ENCODE peak calls at places on chromosome 18, in six cellular contexts. M is sigmoid colon, H is AG04449, B is left ventricle myocardium inferior, P is osteoblast, R is HCT116. C is an unnamed sample.

GRCh38 chr18:41858761-41859555 is 96.1 kb upstream of the PIK3C3 start:
- DNase-seq in M (no peak), H (no peak), B (no peak), P (no peak), R (no peak), C (no peak)

GRCh38 chr18:75478996-75479870 is 51.7 kb upstream of the SMIM21 start:
- DNase-seq in M (no peak), H (no peak), B (no peak), P (no peak), R (peak), C (no peak)

GRCh38 chr18:51361130-51361860 is 163.8 kb upstream of the MEX3C start:
- DNase-seq in M (no peak), H (no peak), B (no peak), P (no peak), R (no peak), C (peak)

GRCh38 chr18:22228930-22229329 is 59.5 kb downstream of the GATA6 start:
- DNase-seq in M (no peak), H (no peak), B (no peak), P (no peak), R (no peak), C (no peak)

GRCh38 chr18:26506012-26506411 is 42.3 kb downstream of the KCTD1 start:
- DNase-seq in M (no peak), H (no peak), B (no peak), P (no peak), R (no peak), C (no peak)

GRCh38 chr18:9722691-9723090 is 14.6 kb downstream of the RAB31 start:
- DNase-seq in M (no peak), H (no peak), B (no peak), P (no peak), R (no peak), C (no peak)

GRCh38 chr18:13611058-13611615 is 115.2 kb downstream of the FAM210A start:
- DNase-seq in M (peak), H (no peak), B (peak), P (peak), R (no peak), C (no peak)

GRCh38 chr18:74709451-74709850 is 111.8 kb downstream of the ZNF407 start:
- DNase-seq in M (no peak), H (no peak), B (no peak), P (peak), R (no peak), C (no peak)

GRCh38 chr18:12361770-12362378 is 15.2 kb downstream of the AFG3L2 start:
- DNase-seq in M (no peak), H (no peak), B (peak), P (no peak), R (no peak), C (no peak)

GRCh38 chr18:70621710-70622109 is 332.9 kb downstream of the SOCS6 start:
- DNase-seq in M (no peak), H (no peak), B (no peak), P (no peak), R (no peak), C (no peak)

GRCh38 chr18:77000527-77000926 is 132.1 kb downstream of the MBP start:
- DNase-seq in M (peak), H (no peak), B (peak), P (no peak), R (no peak), C (no peak)

GRCh38 chr18:9902832-9903231 is 11.0 kb upstream of the VAPA start:
- DNase-seq in M (no peak), H (no peak), B (peak), P (no peak), R (no peak), C (no peak)

GRCh38 chr18:9638886-9639285 is 24.5 kb upstream of the PPP4R1 start:
- DNase-seq in M (no peak), H (no peak), B (no peak), P (no peak), R (no peak), C (no peak)

GRCh38 chr18:51666717-51667320 is 469.3 kb upstream of the MEX3C start:
- DNase-seq in M (peak), H (peak), B (peak), P (no peak), R (no peak), C (peak)

GRCh38 chr18:63646916-63647315 is 2.9 kb upstream of the SERPINB4 start:
- DNase-seq in M (no peak), H (no peak), B (no peak), P (no peak), R (no peak), C (no peak)

GRCh38 chr18:22166070-22166972 is 3.1 kb upstream of the GATA6 start:
- DNase-seq in M (no peak), H (no peak), B (peak), P (peak), R (no peak), C (no peak)

GRCh38 chr18:44758821-44759624 is 78.3 kb downstream of the SETBP1 start:
- DNase-seq in M (no peak), H (no peak), B (no peak), P (peak), R (no peak), C (no peak)

GRCh38 chr18:36942264-36942663 is 113.3 kb downstream of the KIAA1328 start:
- DNase-seq in M (no peak), H (peak), B (no peak), P (no peak), R (peak), C (peak)

GRCh38 chr18:75240433-75240832 is 29.8 kb downstream of the TSHZ1 start:
- DNase-seq in M (no peak), H (no peak), B (no peak), P (no peak), R (no peak), C (no peak)

GRCh38 chr18:74113711-74114110 is 33.9 kb downstream of the FBXO15 start:
- DNase-seq in M (no peak), H (no peak), B (no peak), P (no peak), R (no peak), C (no peak)

GRCh38 chr18:902179-902718 is 2.4 kb upstream of the ADCYAP1 start:
- DNase-seq in M (no peak), H (no peak), B (no peak), P (no peak), R (peak), C (no peak)

GRCh38 chr18:77108001-77108692 is 24.4 kb downstream of the MBP start:
- DNase-seq in M (peak), H (peak), B (no peak), P (peak), R (no peak), C (peak)

GRCh38 chr18:59994357-59994756 is 94.6 kb downstream of the PMAIP1 start:
- DNase-seq in M (no peak), H (no peak), B (no peak), P (no peak), R (peak), C (no peak)

GRCh38 chr18:28735731-28736130 is 558.8 kb upstream of the CDH2 start:
- DNase-seq in M (no peak), H (peak), B (no peak), P (no peak), R (no peak), C (peak)

GRCh38 chr18:59719533-59720325 is 22.5 kb upstream of the CCBE1 start:
- DNase-seq in M (no peak), H (peak), B (no peak), P (peak), R (no peak), C (no peak)

GRCh38 chr18:23235336-23235735 is 100.1 kb downstream of the CABLES1 start:
- DNase-seq in M (no peak), H (no peak), B (no peak), P (no peak), R (no peak), C (no peak)

GRCh38 chr18:70420151-70420898 is 131.5 kb downstream of the SOCS6 start:
- DNase-seq in M (no peak), H (no peak), B (no peak), P (no peak), R (no peak), C (no peak)

GRCh38 chr18:77030201-77030600 is 102.4 kb downstream of the MBP start:
- DNase-seq in M (no peak), H (no peak), B (no peak), P (peak), R (no peak), C (no peak)

GRCh38 chr18:77376043-77376732 is 126.5 kb downstream of the GALR1 start:
- DNase-seq in M (no peak), H (no peak), B (no peak), P (no peak), R (no peak), C (no peak)

GRCh38 chr18:35618289-35618688 is 36.7 kb downstream of the GALNT1 start:
- DNase-seq in M (no peak), H (no peak), B (no peak), P (no peak), R (no peak), C (no peak)

GRCh38 chr18:61334491-61334850 is 1.2 kb downstream of the CDH20 start:
- DNase-seq in M (no peak), H (no peak), B (no peak), P (no peak), R (no peak), C (no peak)

GRCh38 chr18:23377669-23378469 is 75.2 kb upstream of the RIOK3 start:
- DNase-seq in M (no peak), H (peak), B (no peak), P (peak), R (peak), C (peak)

GRCh38 chr18:5885337-5885736 is 10.0 kb downstream of the TMEM200C start:
- DNase-seq in M (no peak), H (no peak), B (no peak), P (no peak), R (no peak), C (no peak)

GRCh38 chr18:58213445-58213844 is 169.4 kb downstream of the NEDD4L start:
- DNase-seq in M (no peak), H (peak), B (no peak), P (peak), R (no peak), C (no peak)

GRCh38 chr18:21662591-21662990 is 42.0 kb downstream of the ABHD3 start:
- DNase-seq in M (no peak), H (no peak), B (no peak), P (no peak), R (no peak), C (no peak)

GRCh38 chr18:23226930-23227728 is 91.8 kb downstream of the CABLES1 start:
- DNase-seq in M (peak), H (no peak), B (peak), P (no peak), R (no peak), C (peak)

GRCh38 chr18:12828116-12829051 is 55.7 kb downstream of the PTPN2 start:
- DNase-seq in M (no peak), H (no peak), B (no peak), P (no peak), R (no peak), C (no peak)

GRCh38 chr18:77162580-77162979 is 30.0 kb upstream of the MBP start:
- DNase-seq in M (no peak), H (no peak), B (no peak), P (peak), R (no peak), C (no peak)

GRCh38 chr18:11148655-11149440 is 521 bp downstream of the PIEZO2 start:
- DNase-seq in M (no peak), H (no peak), B (no peak), P (peak), R (no peak), C (no peak)

GRCh38 chr18:11147371-11147860 is 2.0 kb downstream of the PIEZO2 start:
- DNase-seq in M (no peak), H (no peak), B (no peak), P (no peak), R (no peak), C (no peak)

GRCh38 chr18:11147962-11148654 is 1.3 kb downstream of the PIEZO2 start:
- DNase-seq in M (no peak), H (no peak), B (no peak), P (peak), R (no peak), C (no peak)

GRCh38 chr18:11150271-11150615 is 874 bp upstream of the PIEZO2 start:
- DNase-seq in M (no peak), H (no peak), B (no peak), P (no peak), R (no peak), C (no peak)

DNA sequence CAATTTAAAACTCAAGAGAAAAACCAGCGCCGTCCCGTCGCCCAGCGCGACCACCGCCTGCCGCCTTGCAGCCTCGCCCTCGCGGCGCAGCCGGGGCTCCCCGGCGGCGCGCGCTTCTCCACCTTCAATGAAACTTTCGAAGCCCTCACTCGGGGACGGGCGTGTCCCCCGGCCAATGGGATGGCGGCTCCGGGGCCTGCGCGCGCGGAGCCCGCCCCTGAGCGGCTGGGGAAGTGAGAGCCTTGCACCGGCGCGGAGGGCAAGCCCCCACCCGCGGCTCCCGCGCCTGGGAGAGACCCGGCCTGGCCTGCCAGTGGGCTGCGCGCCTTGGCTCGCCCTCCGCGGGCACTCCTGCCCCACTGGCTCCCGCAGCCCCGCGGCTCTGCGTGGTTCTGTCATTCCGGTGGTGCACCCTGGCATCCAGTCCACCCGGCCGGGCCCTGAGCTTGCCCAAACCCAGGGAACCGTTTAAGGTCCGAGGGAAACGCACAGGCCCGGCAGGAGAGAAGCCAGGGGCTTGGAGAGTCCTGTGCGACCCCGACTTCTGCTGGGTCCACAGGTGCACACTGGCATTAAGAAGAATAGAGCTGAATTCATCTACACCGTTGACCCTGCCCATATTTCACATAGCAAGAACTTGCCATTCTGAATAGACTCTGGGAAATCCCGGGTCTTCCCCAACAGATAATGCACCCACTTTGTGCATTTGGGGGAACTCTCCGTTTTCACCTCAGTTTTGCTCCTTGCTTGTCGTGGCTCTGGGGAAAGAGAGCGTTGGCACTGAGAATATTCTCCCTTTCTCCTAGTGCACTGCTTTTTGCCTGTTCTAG is at the start of gene PIEZO2:
- DNase-seq in M (peak), H (no peak), B (peak), P (peak), R (no peak), C (no peak)
- H3K4me3 ChIP-seq in M (peak), H (peak), B (peak), P (peak), R (no peak), C (peak)

GRCh38 chr18:32891130-32891529 is 118.3 kb upstream of the KLHL14 start:
- DNase-seq in M (no peak), H (no peak), B (no peak), P (no peak), R (no peak), C (no peak)

GRCh38 chr18:32889620-32890593 is 117.1 kb upstream of the KLHL14 start:
- DNase-seq in M (no peak), H (no peak), B (no peak), P (no peak), R (no peak), C (no peak)

GRCh38 chr18:32893915-32894314 is 121.1 kb upstream of the KLHL14 start:
- DNase-seq in M (no peak), H (no peak), B (no peak), P (no peak), R (no peak), C (no peak)

GRCh38 chr18:32888311-32888710 is 115.5 kb upstream of the KLHL14 start:
- DNase-seq in M (no peak), H (no peak), B (no peak), P (no peak), R (no peak), C (no peak)

DNA sequence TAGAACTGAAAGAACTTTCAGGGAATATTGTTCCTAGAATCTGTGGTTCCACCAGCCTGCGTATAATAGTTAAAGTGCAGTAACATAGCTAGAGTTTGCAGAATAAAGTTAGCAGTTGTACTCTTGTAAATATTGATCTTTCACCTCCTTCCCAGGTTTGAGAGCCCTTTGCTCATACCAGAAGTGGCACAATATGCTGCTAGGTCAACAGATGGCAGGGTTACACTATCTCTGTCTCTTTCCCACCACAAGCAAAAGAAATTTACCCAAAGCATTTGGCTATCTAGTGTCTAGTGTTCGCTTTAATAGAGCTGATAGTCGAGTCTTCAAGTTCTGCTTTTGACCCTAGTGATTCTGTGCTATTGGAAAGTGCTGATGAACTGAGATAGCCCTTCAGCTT is 119.0 kb upstream of the KLHL14 start:
- DNase-seq in M (no peak), H (no peak), B (no peak), P (no peak), R (no peak), C (no peak)
- TF ChIP-seq CTCF in M (no peak), H (no peak), B (no peak), P (no peak), R (no peak), C (no peak)

DNA sequence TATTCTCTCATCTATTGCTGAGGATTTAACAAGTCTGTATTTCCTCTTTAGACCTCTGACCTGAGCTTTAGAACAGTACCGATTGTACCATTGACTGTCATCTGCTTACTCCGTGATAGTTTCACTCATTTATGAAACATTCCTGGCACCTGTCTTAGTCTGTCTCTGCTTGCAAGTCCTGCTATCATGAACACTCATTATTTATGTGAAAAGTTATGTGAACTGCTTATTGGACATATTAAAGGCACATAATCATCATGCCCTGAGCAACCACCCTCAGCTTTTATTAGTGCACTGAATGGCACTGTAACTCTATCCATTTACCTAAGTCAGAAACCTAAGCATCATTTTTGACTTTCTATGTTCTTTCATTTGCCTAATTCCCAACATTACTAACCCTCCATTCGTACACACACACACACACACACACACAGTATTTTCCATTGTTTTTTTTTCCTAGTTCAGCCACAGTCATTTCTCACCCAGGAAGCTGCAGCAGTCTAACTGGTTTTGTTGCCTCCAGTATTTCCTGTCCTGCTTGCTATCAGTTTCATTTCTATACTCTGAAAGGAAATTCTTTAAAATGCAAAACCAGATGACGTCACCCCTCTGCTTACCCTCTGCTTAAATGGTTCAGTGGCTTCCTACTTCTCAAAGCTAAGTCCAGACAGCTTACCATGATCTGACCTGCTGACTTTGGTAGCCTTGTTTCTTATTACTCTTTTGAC is 146.1 kb downstream of the HAUS1 start:
- DNase-seq in M (no peak), H (peak), B (no peak), P (peak), R (peak), C (peak)
- H3K4me3 ChIP-seq in M (no peak), H (peak), B (no peak), P (peak), R (no peak), C (no peak)

GRCh38 chr18:65938592-65939372 is 188.0 kb downstream of the CDH7 start:
- DNase-seq in M (no peak), H (no peak), B (no peak), P (no peak), R (peak), C (no peak)
- TF ChIP-seq CTCF in M (no peak), H (no peak), B (peak), P (no peak), R (peak), C (peak)

DNA sequence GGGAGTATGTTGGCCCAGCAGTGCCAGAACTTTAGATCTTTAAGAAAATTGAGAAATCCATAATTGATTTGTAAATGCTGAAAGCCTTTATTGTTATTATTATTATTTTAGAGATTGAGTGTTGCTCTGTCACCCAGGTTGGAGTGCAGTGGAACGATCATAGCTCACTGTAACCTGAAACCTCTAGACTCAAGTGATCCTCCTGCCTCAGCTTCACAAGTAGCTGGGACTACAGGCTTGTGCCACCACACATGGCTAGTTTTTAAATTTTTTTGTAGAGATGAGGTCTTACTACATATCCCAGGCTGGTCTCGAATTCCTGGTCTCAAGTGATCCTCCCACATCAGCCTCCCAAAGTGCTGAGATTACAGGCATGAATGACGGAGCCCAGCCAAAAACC is 143.2 kb upstream of the CCDC68 start:
- DNase-seq in M (no peak), H (no peak), B (no peak), P (no peak), R (no peak), C (no peak)
- H3K4me3 ChIP-seq in M (no peak), H (no peak), B (no peak), P (no peak), R (no peak), C (no peak)

GRCh38 chr18:48779462-48779861 is 171.3 kb downstream of the SMAD7 start:
- DNase-seq in M (no peak), H (no peak), B (no peak), P (peak), R (no peak), C (no peak)
- TF ChIP-seq CTCF in M (no peak), H (no peak), B (no peak), P (no peak), R (no peak), C (no peak)